ENCODE peak calls at places on chromosomes 12 and 14, in ten cellular contexts. L is WTC11; R is activated naive CD4-positive, alpha-beta T cell treated with anti-CD3 and anti-CD28 coated beads, Interleukin-2, amount 50 U/mL, for 16 hours; X is NCI-H2171; J is iPS DF 19.7; C is GM04504; A is NCI-H1092 treated with DMSO at 0.1 percent for 48 hours; S is AG20443; Q is naive thymus-derived CD8-positive, alpha-beta T cell; Z is mucosa of gallbladder. F is an unnamed sample.

GRCh38 chr12:25752910-25753309 is 199.8 kb upstream of the LMNTD1 start:
- DNase-seq in L (no peak), R (no peak), X (no peak), J (no peak), C (no peak), A (no peak), S (no peak), Q (no peak), Z (no peak), F (no peak)

GRCh38 chr12:105357162-105357691 is 26.7 kb downstream of the C12orf75 start:
- DNase-seq in L (no peak), R (no peak), X (no peak), J (no peak), C (no peak), A (no peak), S (no peak), Q (no peak), Z (no peak), F (no peak)

GRCh38 chr14:42112108-42112507 is 505.4 kb downstream of the LRFN5 start:
- DNase-seq in L (no peak), R (no peak), X (no peak), J (no peak), C (no peak), A (no peak), S (peak), Q (no peak), Z (no peak), F (no peak)

GRCh38 chr12:105338954-105339353 is 8.5 kb downstream of the C12orf75 start:
- DNase-seq in L (no peak), R (no peak), X (no peak), J (no peak), C (no peak), A (no peak), S (no peak), Q (no peak), Z (no peak), F (no peak)

GRCh38 chr14:92982941-92983340 is 60.0 kb downstream of the CHGA start:
- DNase-seq in L (no peak), R (no peak), X (no peak), J (no peak), C (no peak), A (no peak), S (no peak), Q (no peak), Z (no peak), F (no peak)

GRCh38 chr14:40691066-40691465 is 915.6 kb upstream of the LRFN5 start:
- DNase-seq in L (no peak), R (no peak), X (no peak), J (no peak), C (no peak), A (no peak), S (no peak), Q (no peak), Z (no peak), F (no peak)

GRCh38 chr12:27332407-27333310 is at the start of gene BMAL2:
- DNase-seq in L (peak), R (peak), X (peak), J (no peak), C (no peak), A (peak), S (peak), Q (no peak), Z (no peak), F (peak)

GRCh38 chr12:32155911-32156585 is 49.4 kb downstream of the BICD1 start:
- DNase-seq in L (no peak), R (no peak), X (peak), J (no peak), C (no peak), A (no peak), S (no peak), Q (no peak), Z (no peak), F (no peak)

GRCh38 chr12:71356569-71356968 is 83.0 kb upstream of the LGR5 start:
- DNase-seq in L (no peak), R (no peak), X (no peak), J (no peak), C (no peak), A (no peak), S (no peak), Q (no peak), Z (no peak), F (no peak)

GRCh38 chr12:131907379-131908081 is 13.1 kb downstream of the ULK1 start:
- DNase-seq in L (no peak), R (no peak), X (no peak), J (no peak), C (no peak), A (no peak), S (no peak), Q (no peak), Z (no peak), F (no peak)

GRCh38 chr12:22860926-22861325 is 236.0 kb downstream of the ETNK1 start:
- DNase-seq in L (peak), R (no peak), X (no peak), J (no peak), C (no peak), A (no peak), S (no peak), Q (no peak), Z (no peak), F (no peak)

GRCh38 chr12:6613776-6614512 is 6.8 kb upstream of the CHD4 start:
- DNase-seq in L (peak), R (no peak), X (no peak), J (peak), C (peak), A (peak), S (peak), Q (peak), Z (peak), F (peak)

GRCh38 chr14:35986219-35986573 is 160.1 kb downstream of the BRMS1L start:
- DNase-seq in L (no peak), R (no peak), X (no peak), J (no peak), C (no peak), A (no peak), S (no peak), Q (no peak), Z (no peak), F (no peak)

GRCh38 chr12:34357791-34358190 is 335.5 kb downstream of the ALG10 start:
- DNase-seq in L (no peak), R (no peak), X (no peak), J (no peak), C (no peak), A (no peak), S (no peak), Q (no peak), Z (no peak), F (no peak)

GRCh38 chr12:53530920-53531319 is 23.6 kb upstream of the NPFF start:
- DNase-seq in L (no peak), R (no peak), X (no peak), J (no peak), C (no peak), A (no peak), S (peak), Q (no peak), Z (no peak), F (no peak)

GRCh38 chr14:22122227-22123187 is 448.9 kb upstream of the OR4E1 start:
- DNase-seq in L (no peak), R (no peak), X (no peak), J (no peak), C (no peak), A (no peak), S (no peak), Q (no peak), Z (no peak), F (no peak)

GRCh38 chr14:89365071-89365801 is 51.8 kb downstream of the FOXN3 start:
- DNase-seq in L (no peak), R (peak), X (no peak), J (no peak), C (no peak), A (no peak), S (peak), Q (peak), Z (no peak), F (no peak)

GRCh38 chr14:99120147-99121026 is 151.6 kb downstream of the BCL11B start:
- DNase-seq in L (no peak), R (no peak), X (peak), J (no peak), C (no peak), A (peak), S (no peak), Q (no peak), Z (no peak), F (no peak)

GRCh38 chr14:85909581-85909980 is 379.6 kb downstream of the FLRT2 start:
- DNase-seq in L (no peak), R (no peak), X (no peak), J (no peak), C (no peak), A (peak), S (no peak), Q (no peak), Z (no peak), F (no peak)